ENCODE peak calls at places on chromosomes 1 and 21, in ten cellular contexts. T, Z, W, J, F, N, G, Q, H and C are unnamed samples.
A peak's percentile ranks its signal among the peaks of the same experiment; 100 is the strongest.

GRCh38 chr1:212600980-212601379 is 7.6 kb upstream of the ATF3 start:
- DNase-seq in Z (no peak), H (no peak), G (no peak), Q (no peak), N (no peak), F (no peak), J (no peak), T (peak; percentile 68), W (no peak), C (no peak)

GRCh38 chr1:221915764-221916163 is 173.9 kb upstream of the DUSP10 start:
- DNase-seq in Z (no peak), T (no peak), J (no peak), G (no peak), H (no peak), F (no peak), W (no peak), N (no peak), Q (no peak), C (no peak)

GRCh38 chr1:6171546-6172124 is 8.5 kb downstream of the CHD5 start:
- DNase-seq in T (no peak), F (no peak), W (no peak), N (no peak), G (no peak), J (no peak), H (no peak), Z (no peak), Q (no peak), C (peak; percentile 57)

GRCh38 chr1:22208265-22208972 is 65.5 kb upstream of the WNT4 start:
- DNase-seq in Q (no peak), N (no peak), G (peak; percentile 17), H (no peak), F (no peak), W (peak; percentile 40), Z (no peak), T (no peak), J (no peak), C (peak; percentile 35)

GRCh38 chr1:21307663-21308062 is 17.4 kb upstream of the ECE1 start:
- DNase-seq in Q (no peak), J (no peak), W (peak; percentile 81), H (no peak), T (no peak), G (no peak), Z (no peak), N (no peak), F (no peak), C (no peak)

GRCh38 chr1:160397651-160398050 is 2.7 kb upstream of the VANGL2 start:
- DNase-seq in H (no peak), F (no peak), W (no peak), Z (no peak), N (no peak), Q (no peak), J (no peak), T (no peak), G (no peak), C (no peak)

GRCh38 chr1:117615474-117615873 is 9.6 kb downstream of the TENT5C start:
- DNase-seq in H (no peak), T (no peak), Q (no peak), J (no peak), W (no peak), G (no peak), Z (no peak), N (no peak), F (no peak), C (no peak)

GRCh38 chr21:42974832-42975820 is 764 bp downstream of the PKNOX1 start:
- DNase-seq in N (peak; percentile 67), T (peak; percentile 46), G (peak; percentile 54), W (peak; percentile 85), Q (no peak), F (no peak), H (peak; percentile 52), Z (peak; percentile 78), J (peak; percentile 68), C (peak; percentile 85)

GRCh38 chr1:98211271-98211840 is 290.5 kb upstream of the DPYD start:
- DNase-seq in H (no peak), F (no peak), Q (no peak), W (no peak), G (no peak), N (no peak), J (no peak), T (no peak), Z (no peak), C (no peak)

GRCh38 chr1:44050261-44050660 is 19.0 kb upstream of the SLC6A9 start:
- DNase-seq in N (no peak), Z (no peak), G (no peak), J (no peak), W (no peak), F (no peak), H (no peak), T (no peak), Q (no peak), C (no peak)

GRCh38 chr1:74245168-74245753 is 10.1 kb downstream of the TNNI3K start:
- DNase-seq in G (no peak), N (no peak), H (no peak), W (no peak), Q (no peak), Z (no peak), J (no peak), F (no peak), T (no peak), C (no peak)

GRCh38 chr1:150024156-150024555 is 13.6 kb upstream of the OTUD7B start:
- DNase-seq in F (no peak), T (no peak), W (no peak), Z (no peak), Q (no peak), J (no peak), N (no peak), H (no peak), G (no peak), C (no peak)

GRCh38 chr1:158724442-158724841 is 3.9 kb upstream of the OR6K3 start:
- DNase-seq in G (no peak), F (no peak), W (no peak), Z (no peak), J (no peak), H (no peak), N (no peak), T (no peak), Q (no peak), C (no peak)

GRCh38 chr1:155061381-155062150 is 2.0 kb upstream of the EFNA4 start:
- DNase-seq in G (peak; percentile 85), H (peak; percentile 81), F (no peak), J (peak; percentile 88), N (peak; percentile 89), W (peak; percentile 90), T (peak; percentile 76), Q (peak; percentile 55), Z (peak; percentile 88), C (peak; percentile 95)
- H3K4me3 ChIP-seq in G (no peak overlapping the region), H (no peak overlapping the region), F (no peak overlapping the region), J (no peak overlapping the region), N (no peak overlapping the region), W (no peak overlapping the region), T (no peak overlapping the region), Q (no peak overlapping the region), Z (no peak overlapping the region), C (no peak overlapping the region)

DNA sequence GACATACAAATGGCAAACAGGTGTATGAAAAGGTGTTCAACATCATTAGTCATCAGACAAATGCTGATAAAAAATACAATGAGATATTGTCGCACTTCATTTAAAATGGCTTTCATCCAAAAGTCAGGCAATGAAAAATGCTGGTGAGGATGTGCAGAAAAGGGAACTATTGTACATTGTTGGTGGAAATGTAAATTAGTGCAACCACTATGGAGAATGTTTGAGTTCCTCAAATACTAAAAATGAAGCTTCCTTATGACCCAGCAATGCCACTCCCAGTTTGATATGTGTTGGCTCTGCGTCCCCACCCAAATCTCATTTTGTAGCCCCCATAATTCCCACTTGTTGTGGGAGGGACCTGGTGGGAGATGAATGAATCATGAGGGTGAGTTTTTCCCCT is 309.7 kb upstream of the ZRANB2 start:
- DNase-seq in H (no peak), Z (no peak), Q (no peak), N (no peak), T (peak; percentile 9), G (no peak), J (no peak), W (no peak), F (no peak), C (no peak)
- H3K9me3 ChIP-seq in H (no peaks in the 10 kb centered on the region), Z (peaks cover 13% of the 10 kb centered on the region), Q (no peaks in the 10 kb centered on the region), N (peaks cover 11% of the 10 kb centered on the region), T (no peaks in the 10 kb centered on the region), G (no peaks in the 10 kb centered on the region), J (peaks cover 10% of the 10 kb centered on the region), W (no peaks in the 10 kb centered on the region), F (peaks cover 17% of the 10 kb centered on the region), C (peaks cover 2% of the 10 kb centered on the region)

DNA sequence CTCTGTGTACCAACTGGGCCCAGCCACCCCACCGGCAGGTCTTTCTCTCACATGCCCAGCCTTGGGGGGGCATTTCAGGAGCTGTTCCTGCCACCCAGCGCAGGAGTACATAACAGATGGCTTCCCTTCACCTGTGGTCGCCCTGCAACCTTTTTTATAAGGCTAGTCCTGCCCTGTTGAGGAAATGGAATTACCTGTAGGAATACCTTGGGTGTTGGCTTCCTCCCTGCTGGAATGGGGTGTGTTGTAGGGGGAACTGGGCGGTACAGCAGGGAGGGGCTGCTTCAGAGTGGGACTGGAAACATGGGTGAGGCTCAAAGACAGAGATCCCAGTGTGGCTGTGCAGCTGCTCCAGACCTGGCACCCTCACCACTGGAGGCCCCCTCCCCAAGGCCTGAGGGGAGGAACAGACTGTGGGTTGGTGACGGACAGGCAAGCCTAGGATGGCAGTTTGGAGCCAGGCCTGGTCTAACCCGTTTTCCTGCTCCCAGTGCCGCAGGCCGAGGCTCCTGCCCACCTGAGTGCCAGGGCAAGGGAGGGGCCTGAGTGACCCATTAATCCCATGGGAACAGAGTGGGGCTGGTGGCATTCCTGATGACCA is 4.4 kb downstream of the EFNA3 start:
- DNase-seq in H (no peak), G (no peak), T (no peak), Z (no peak), N (no peak), J (no peak), W (peak; percentile 62), Q (no peak), F (no peak), C (peak; percentile 82)
- H3K4me3 ChIP-seq in H (no peak overlapping the region), G (no peak overlapping the region), T (no peak overlapping the region), Z (no peak overlapping the region), N (no peak overlapping the region), J (no peak overlapping the region), W (no peak overlapping the region), Q (no peak overlapping the region), F (peak overlapping the region; percentile 35), C (no peak overlapping the region)

GRCh38 chr1:49098866-49099265 is 322.2 kb upstream of the BEND5 start:
- DNase-seq in G (no peak), N (no peak), F (no peak), W (no peak), T (no peak), J (no peak), Q (no peak), Z (no peak), H (no peak), C (no peak)

GRCh38 chr1:49104575-49104974 is 327.9 kb upstream of the BEND5 start:
- DNase-seq in J (no peak), Z (no peak), T (no peak), Q (no peak), F (no peak), G (no peak), N (no peak), W (no peak), H (no peak), C (no peak)

GRCh38 chr1:49106438-49106837 is 329.7 kb upstream of the BEND5 start:
- DNase-seq in H (no peak), G (no peak), N (no peak), T (peak; percentile 12), J (no peak), Z (no peak), W (no peak), Q (no peak), F (no peak), C (no peak)

DNA sequence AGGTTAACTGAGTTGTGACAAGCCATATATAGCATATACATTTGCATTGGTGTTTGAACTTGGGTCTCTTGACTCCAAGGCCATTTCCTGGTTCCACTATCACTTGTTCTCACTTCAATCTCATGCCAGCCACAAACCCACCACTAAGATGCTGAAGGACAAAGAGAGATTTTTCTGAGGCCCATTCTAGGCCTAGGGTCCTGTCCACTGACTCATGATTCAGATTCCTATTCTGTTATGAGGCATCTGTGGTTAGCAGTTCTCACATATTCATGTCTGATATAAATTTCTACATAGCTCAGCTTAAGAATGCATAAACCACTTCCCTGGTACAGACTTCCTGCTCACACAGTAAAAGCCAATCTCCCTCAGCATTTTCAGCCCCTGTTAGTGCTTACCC is 326.1 kb upstream of the BEND5 start:
- DNase-seq in H (no peak), F (no peak), Q (no peak), T (peak; percentile 73), Z (no peak), G (no peak), W (no peak), J (no peak), N (no peak), C (no peak)
- H3K9me3 ChIP-seq in H (no peaks in the 10 kb centered on the region), F (no peaks in the 10 kb centered on the region), Q (peaks cover 15% of the 10 kb centered on the region), T (no peaks in the 10 kb centered on the region), Z (no peaks in the 10 kb centered on the region), G (no peaks in the 10 kb centered on the region), W (no peaks in the 10 kb centered on the region), J (no peaks in the 10 kb centered on the region), N (no peaks in the 10 kb centered on the region), C (no peaks in the 10 kb centered on the region)